ENCODE peak calls at places on chromosome 10, in eight cellular contexts. K is chondrocyte, X is sigmoid colon, I is DMS53, G is astrocyte, N is G401, Z is brain microvascular endothelial cell, V is T-helper 9 cell. P is an unnamed sample.

GRCh38 chr10:31707578-31708411 is 220.8 kb downstream of the ARHGAP12 start:
- DNase-seq in K (no peak), X (peak), I (no peak), G (peak), N (peak), Z (peak), V (no peak), P (no peak)

GRCh38 chr10:26969145-26969926 is 108.6 kb upstream of the ABI1 start:
- DNase-seq in K (no peak), X (no peak), I (no peak), G (no peak), N (no peak), Z (no peak), V (no peak), P (no peak)

GRCh38 chr10:24569828-24570657 is 153.6 kb downstream of the ARHGAP21 start:
- DNase-seq in K (no peak), X (no peak), I (no peak), G (no peak), N (no peak), Z (no peak), V (no peak), P (no peak)

GRCh38 chr10:99619090-99619800 is 994 bp downstream of the SLC25A28 start:
- DNase-seq in K (no peak), X (no peak), I (peak), G (peak), N (no peak), Z (no peak), V (no peak), P (no peak)

GRCh38 chr10:73182568-73182967 is 14.6 kb downstream of the FAM149B1 start:
- DNase-seq in K (no peak), X (no peak), I (no peak), G (peak), N (no peak), Z (peak), V (no peak), P (no peak)

GRCh38 chr10:118802126-118802793 is 47.5 kb upstream of the CACUL1 start:
- DNase-seq in K (no peak), X (no peak), I (no peak), G (no peak), N (no peak), Z (no peak), V (no peak), P (peak)

GRCh38 chr10:34299105-34299611 is 515.9 kb downstream of the PARD3 start:
- DNase-seq in K (no peak), X (no peak), I (no peak), G (peak), N (no peak), Z (peak), V (no peak), P (no peak)

GRCh38 chr10:34985823-34986222 is 104.3 kb downstream of the CUL2 start:
- DNase-seq in K (peak), X (no peak), I (peak), G (no peak), N (no peak), Z (no peak), V (no peak), P (peak)

GRCh38 chr10:98101366-98101765 is 33.1 kb upstream of the R3HCC1L start:
- DNase-seq in K (no peak), X (no peak), I (no peak), G (no peak), N (no peak), Z (no peak), V (no peak), P (no peak)

GRCh38 chr10:47043928-47044544 is 132.8 kb downstream of the PTPN20 start:
- DNase-seq in K (peak), X (no peak), I (no peak), G (no peak), N (no peak), Z (no peak), V (no peak), P (peak)

GRCh38 chr10:131186547-131187253 is 124.8 kb downstream of the TCERG1L start:
- DNase-seq in K (no peak), X (no peak), I (no peak), G (no peak), N (no peak), Z (no peak), V (no peak), P (peak)

GRCh38 chr10:52954407-52954806 is 181.8 kb upstream of the MBL2 start:
- DNase-seq in K (no peak), X (no peak), I (no peak), G (no peak), N (no peak), Z (no peak), V (no peak), P (no peak)

GRCh38 chr10:49408437-49409306 is 12.8 kb upstream of the DRGX start:
- DNase-seq in K (no peak), X (no peak), I (peak), G (no peak), N (no peak), Z (no peak), V (no peak), P (no peak)

P was measured in mesenteric fat pad.